ENCODE peak calls at places on chromosome 19, in seven cellular contexts. O, D, C, P, F, H and K are unnamed samples. For H3K4me1, the result is how much of the 10 kb centered on the place peaks cover.

GRCh38 chr19:10289167-10289835 is 451 bp upstream of the ICAM5 start:
- DNase-seq in F (no peak), P (no peak), C (peak), O (peak), D (no peak), H (no peak), K (no peak)

GRCh38 chr19:5563941-5564612 is 3.7 kb downstream of the TINCR start:
- DNase-seq in F (no peak), O (peak), C (no peak), D (no peak), H (no peak), P (no peak), K (no peak)

GRCh38 chr19:18060472-18060871 is 26.3 kb downstream of the IL12RB1 start:
- DNase-seq in C (no peak), F (no peak), O (no peak), P (no peak), H (no peak), D (no peak), K (no peak)

GRCh38 chr19:37317403-37318209 is 53.3 kb upstream of the ZNF527 start:
- DNase-seq in H (peak), D (peak), P (peak), O (peak), C (peak), F (peak), K (peak)

GRCh38 chr19:41994521-41994971 is 516 bp upstream of the ATP1A3 start:
- DNase-seq in C (no peak), O (no peak), P (no peak), F (no peak), H (no peak), D (no peak), K (no peak)

GRCh38 chr19:18304496-18305312 is 18.2 kb downstream of the LSM4 start:
- DNase-seq in C (peak), F (peak), O (peak), D (no peak), P (peak), H (peak), K (peak)

GRCh38 chr19:42052241-42052863 is 17.7 kb downstream of the GRIK5 start:
- DNase-seq in O (no peak), P (no peak), H (no peak), D (no peak), F (no peak), C (no peak), K (no peak)

GRCh38 chr19:18762125-18763023 is 28.7 kb downstream of the COMP start:
- DNase-seq in F (peak), O (no peak), P (peak), D (peak), C (peak), H (peak), K (peak)

GRCh38 chr19:41937525-41937924 is 9.3 kb upstream of the ERFL start:
- DNase-seq in H (no peak), P (no peak), C (no peak), D (no peak), O (no peak), F (no peak), K (no peak)

GRCh38 chr19:2058570-2059421 is 7.8 kb upstream of the MKNK2 start:
- DNase-seq in D (no peak), H (no peak), F (no peak), P (peak), O (no peak), C (no peak), K (no peak)
- H3K4me1 ChIP-seq in D (under half), H (half or more), F (half or more), P (under half), O (under half), C (under half), K (under half)

DNA sequence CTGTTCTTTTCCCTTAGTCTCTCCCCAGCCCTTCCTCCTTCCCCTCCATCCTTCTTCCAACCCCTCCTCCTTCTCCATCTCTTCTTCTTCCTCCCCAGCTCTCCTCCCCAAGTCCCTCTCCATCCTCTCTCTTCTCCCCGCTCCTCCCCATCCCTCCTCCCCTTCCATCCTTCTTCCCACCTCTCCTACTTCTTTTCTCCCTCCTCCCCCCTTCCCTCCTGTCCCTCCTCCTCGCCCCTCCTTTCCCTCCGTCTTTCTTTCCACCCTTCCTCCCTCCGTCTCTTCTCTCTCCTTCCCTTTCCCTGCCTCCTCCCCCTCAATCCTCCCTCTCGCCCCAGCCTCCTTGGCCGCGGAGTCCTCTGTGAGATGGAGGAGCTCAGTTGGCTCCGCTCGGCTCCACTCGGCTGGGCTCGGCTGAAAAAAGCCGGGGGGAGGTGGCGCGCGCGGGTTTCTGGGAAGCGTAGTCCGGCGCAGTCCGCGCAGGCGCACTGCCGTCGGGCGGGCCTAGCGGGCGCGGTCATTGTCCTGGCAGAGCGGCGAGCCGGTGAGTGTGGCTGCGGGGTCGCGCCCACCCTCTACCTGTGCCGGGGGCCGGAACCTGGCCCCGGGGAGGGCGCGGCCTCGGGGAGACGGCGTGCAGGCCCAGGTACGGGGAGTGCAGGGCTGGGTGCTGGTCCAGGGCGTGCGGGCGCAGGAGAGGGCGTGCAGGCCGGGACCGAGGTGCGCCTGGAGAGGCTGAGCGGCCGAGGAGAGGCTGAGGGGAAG is at the start of gene ZNF71:
- DNase-seq in F (peak), D (peak), H (peak), C (peak), O (peak), P (peak), K (peak)
- TF ChIP-seq POLR2A in F (no peak), D (no peak), H (peak), C (peak), O (no peak), P (peak), K (peak)

GRCh38 chr19:58380736-58381459 is at the start of gene ZNF837:
- DNase-seq in D (peak), C (peak), F (peak), H (peak), P (peak), O (peak), K (peak)

GRCh38 chr19:58382997-58383603 is 2.3 kb upstream of the ZNF837 start:
- DNase-seq in D (no peak), C (no peak), F (no peak), P (no peak), O (no peak), H (no peak), K (no peak)

GRCh38 chr19:58380037-58380735 is 644 bp downstream of the ZNF837 start:
- DNase-seq in O (no peak), H (no peak), P (no peak), D (no peak), C (no peak), F (no peak), K (no peak)

GRCh38 chr19:58381460-58382220 is 810 bp upstream of the ZNF837 start:
- DNase-seq in O (no peak), F (no peak), H (no peak), C (no peak), D (no peak), P (no peak), K (no peak)

DNA sequence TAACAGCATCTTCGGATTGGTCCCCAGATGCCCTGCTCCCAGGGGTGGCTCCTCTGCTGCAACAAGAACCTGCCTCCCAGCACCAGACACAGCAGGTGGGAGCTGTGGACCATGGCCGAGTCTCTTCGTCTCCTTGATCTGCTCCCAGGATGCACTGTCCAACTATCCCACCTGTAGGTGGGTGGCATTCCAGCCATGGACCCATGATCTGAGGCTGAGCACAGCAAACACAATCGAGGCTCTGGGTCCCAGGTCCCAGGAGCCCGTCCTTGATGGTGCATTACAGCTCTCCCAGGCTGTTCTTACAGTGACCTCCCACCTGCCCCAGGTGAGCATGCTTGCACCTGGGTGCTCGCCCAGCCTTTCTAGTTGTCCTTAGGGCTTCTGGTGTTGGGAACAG is 1.6 kb downstream of the ZNF837 start:
- DNase-seq in F (no peak), H (no peak), C (no peak), O (no peak), D (no peak), P (no peak), K (no peak)
- H3K4me3 ChIP-seq in F (no peak), H (no peak), C (no peak), O (no peak), D (no peak), P (no peak), K (no peak)

GRCh38 chr19:7450243-7451223 is 38.3 kb downstream of the PEX11G start:
- DNase-seq in H (no peak), O (peak), C (no peak), D (no peak), P (no peak), F (no peak), K (no peak)
- H3K4me1 ChIP-seq in H (under half), O (under half), C (under half), D (under half), P (under half), F (under half), K (under half)

GRCh38 chr19:16894080-16894479 is 5.3 kb downstream of the F2RL3 start:
- DNase-seq in H (no peak), D (no peak), P (no peak), F (no peak), O (no peak), C (no peak), K (no peak)
- TF ChIP-seq POLR2A in H (no peak), D (no peak), P (no peak), F (no peak), O (no peak), C (no peak), K (no peak)

GRCh38 chr19:2016041-2016807 is 710 bp upstream of the BTBD2 start:
- DNase-seq in D (peak), H (peak), C (peak), O (peak), F (peak), P (peak), K (peak)
- H3K4me3 ChIP-seq in D (peak), H (no peak), C (peak), O (peak), F (peak), P (peak), K (peak)

GRCh38 chr19:35105411-35106290 is 10.0 kb upstream of the FXYD3 start:
- DNase-seq in O (no peak), C (no peak), P (no peak), D (no peak), F (no peak), H (no peak), K (no peak)

GRCh38 chr19:35108730-35109129 is 6.9 kb upstream of the FXYD3 start:
- DNase-seq in C (no peak), H (no peak), O (no peak), F (no peak), D (no peak), P (no peak), K (no peak)

GRCh38 chr19:35107541-35107939 is 8.1 kb upstream of the FXYD3 start:
- DNase-seq in C (no peak), F (peak), P (no peak), D (no peak), O (no peak), H (peak), K (no peak)

GRCh38 chr19:35106291-35106583 is 9.4 kb upstream of the FXYD3 start:
- DNase-seq in H (no peak), C (no peak), D (no peak), P (no peak), O (no peak), F (no peak), K (no peak)

DNA sequence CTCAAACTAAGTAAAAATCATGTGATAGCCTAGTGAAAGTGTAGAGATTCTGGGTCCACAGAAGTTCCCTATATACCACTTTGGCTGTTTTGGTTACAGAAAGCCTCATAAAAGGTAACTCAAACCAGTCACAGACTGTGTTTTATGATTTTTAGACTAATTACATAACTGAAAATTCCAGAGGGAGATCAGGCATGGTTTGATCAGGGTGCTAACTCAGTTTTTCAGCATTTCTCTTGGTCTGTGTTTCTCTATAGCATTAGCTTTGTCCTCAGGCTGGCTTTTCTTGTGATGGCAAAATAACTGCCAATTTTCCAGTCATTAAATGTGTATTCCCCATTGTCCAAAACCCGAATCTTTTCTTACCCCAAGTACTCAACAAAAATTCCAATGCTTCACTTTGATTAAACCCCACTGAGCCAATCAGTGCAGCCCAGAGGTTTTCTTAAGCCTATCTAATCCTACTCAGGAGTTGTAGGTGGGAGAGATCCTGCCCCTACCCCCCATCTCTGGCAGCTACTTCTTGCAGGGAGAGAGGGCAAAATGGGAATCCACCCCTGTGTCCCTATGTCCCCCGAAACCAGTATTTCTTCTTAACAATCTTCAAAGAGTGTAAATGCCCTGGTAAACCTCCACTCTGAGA is 8.6 kb upstream of the FXYD3 start:
- DNase-seq in F (no peak), O (no peak), H (no peak), C (no peak), D (no peak), P (no peak), K (no peak)
- H3K4me1 ChIP-seq in F (under half), O (under half), H (under half), C (under half), D (under half), P (under half), K (under half)

GRCh38 chr19:47225746-47226425 is 5.1 kb downstream of the BBC3 start:
- DNase-seq in F (peak), P (peak), O (peak), C (peak), D (peak), H (peak), K (peak)

GRCh38 chr19:47227347-47228167 is 3.4 kb downstream of the BBC3 start:
- DNase-seq in F (peak), H (peak), P (peak), C (peak), D (peak), O (peak), K (peak)

GRCh38 chr19:47226426-47227346 is 4.3 kb downstream of the BBC3 start:
- DNase-seq in O (peak), C (peak), F (peak), D (no peak), P (peak), H (peak), K (peak)

GRCh38 chr19:47221080-47221841 is 9.7 kb downstream of the BBC3 start:
- DNase-seq in P (no peak), F (no peak), C (no peak), O (no peak), D (no peak), H (no peak), K (no peak)

DNA sequence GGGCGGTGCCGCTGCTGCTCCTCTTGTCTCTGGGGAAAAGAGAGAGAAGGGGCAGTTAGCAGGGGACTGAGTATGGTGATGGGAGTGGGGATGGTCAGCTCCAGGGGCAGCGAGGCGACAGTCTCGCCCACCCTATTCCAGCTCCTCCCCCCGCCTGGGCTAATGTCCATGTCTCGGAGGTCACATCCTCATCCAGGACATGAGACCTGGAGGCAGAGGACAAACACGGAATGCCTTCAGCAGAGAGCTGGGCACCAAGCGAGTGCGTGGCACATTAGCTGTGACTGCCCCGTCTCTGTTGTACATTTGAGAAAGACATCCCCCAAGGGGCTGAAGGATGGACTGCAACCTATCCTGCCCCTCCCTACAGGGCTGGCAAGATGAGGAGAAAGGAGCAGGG is 9.1 kb downstream of the BBC3 start:
- DNase-seq in C (no peak), H (no peak), F (no peak), P (no peak), O (no peak), D (no peak), K (no peak)
- TF ChIP-seq POLR2A in C (no peak), H (no peak), F (no peak), P (no peak), O (no peak), D (no peak), K (no peak)